ENCODE peak calls at places on chromosomes 16 and 17, in five cellular contexts. N is posterior cingulate gyrus; H is activated effector memory CD4-positive, alpha-beta T cell treated with anti-CD3 and anti-CD28 coated beads, Interleukin-2, amount 50 U/mL, for 16 hours; U is cardiac fibroblast; E is activated CD4-positive, alpha-beta T cell treated with anti-CD3 and anti-CD28 coated beads, Interleukin-2, amount 50 U/mL, for 4 hours. B is an unnamed sample.

GRCh38 chr17:68516732-68517131 is 4.5 kb downstream of the PRKAR1A start:
- DNase-seq in H (no peak), E (no peak), N (no peak), U (no peak), B (no peak)

GRCh38 chr16:70569752-70570151 is 46.1 kb downstream of the SF3B3 start:
- DNase-seq in H (no peak), N (no peak), U (no peak), E (no peak), B (no peak)

GRCh38 chr16:58158137-58158536 is 29.0 kb upstream of the CFAP20 start:
- DNase-seq in U (no peak), H (no peak), E (no peak), N (no peak), B (no peak)

GRCh38 chr17:81429813-81430510 is 34.7 kb downstream of the BAHCC1 start:
- DNase-seq in N (peak), E (no peak), U (peak), H (no peak), B (no peak)

GRCh38 chr17:44546711-44547606 is 10.3 kb upstream of the FZD2 start:
- DNase-seq in E (no peak), U (peak), H (no peak), N (no peak), B (no peak)

GRCh38 chr16:63808730-63809129 is 1313.1 kb downstream of the CDH11 start:
- DNase-seq in N (no peak), E (no peak), U (no peak), H (no peak), B (no peak)

GRCh38 chr17:29613371-29613837 is 9.3 kb downstream of the CORO6 start:
- DNase-seq in U (peak), N (peak), E (peak), H (peak), B (peak)

GRCh38 chr16:70715860-70716357 is 30.1 kb upstream of the MTSS2 start:
- DNase-seq in E (no peak), H (no peak), U (peak), N (no peak), B (no peak)

GRCh38 chr16:58236231-58236690 is 38.4 kb upstream of the CSNK2A2 start:
- DNase-seq in H (peak), E (peak), U (peak), N (peak), B (peak)

GRCh38 chr17:44115585-44116415 is 7.6 kb downstream of the HDAC5 start:
- DNase-seq in H (peak), U (peak), E (no peak), N (no peak), B (peak)

GRCh38 chr16:4103741-4104140 is 12.5 kb downstream of the ADCY9 start:
- DNase-seq in N (no peak), E (no peak), U (no peak), H (no peak), B (no peak)

GRCh38 chr16:63324306-63324705 is 1288.1 kb upstream of the CDH8 start:
- DNase-seq in N (no peak), E (no peak), H (no peak), U (no peak), B (no peak)

GRCh38 chr17:29341726-29342125 is 47.8 kb upstream of the NUFIP2 start:
- DNase-seq in H (no peak), E (no peak), U (peak), N (no peak), B (no peak)

GRCh38 chr17:8015957-8016631 is 13.7 kb downstream of the GUCY2D start:
- DNase-seq in N (no peak), E (no peak), U (no peak), H (peak), B (peak)

GRCh38 chr16:69611103-69611640 is 45.4 kb downstream of the NFAT5 start:
- DNase-seq in H (no peak), U (no peak), N (no peak), E (no peak), B (no peak)

GRCh38 chr16:15947983-15948509 is 1.4 kb upstream of the ABCC1 start:
- DNase-seq in U (no peak), E (no peak), N (no peak), H (no peak), B (no peak)

GRCh38 chr16:53103811-53104210 is 49.0 kb downstream of the CHD9 start:
- DNase-seq in E (no peak), N (no peak), H (no peak), U (no peak), B (no peak)

GRCh38 chr16:30853758-30854157 is 40.1 kb downstream of the BCL7C start:
- DNase-seq in H (no peak), E (no peak), U (peak), N (no peak), B (no peak)

GRCh38 chr17:4986951-4987766 is at the start of gene CAMTA2:
- DNase-seq in N (peak), E (peak), U (peak), H (peak), B (peak)

GRCh38 chr16:20566864-20567263 is 9.3 kb downstream of the ACSM2B start:
- DNase-seq in U (no peak), E (no peak), H (no peak), N (no peak), B (no peak)

GRCh38 chr17:51487947-51488346 is 227.6 kb downstream of the UTP18 start:
- DNase-seq in H (peak), U (peak), E (peak), N (no peak), B (no peak)

GRCh38 chr16:86714166-86714565 is 135.8 kb downstream of the FOXL1 start:
- DNase-seq in U (peak), N (no peak), H (no peak), E (no peak), B (no peak)

GRCh38 chr16:27503662-27504061 is 46.1 kb downstream of the GTF3C1 start:
- DNase-seq in N (no peak), E (no peak), H (no peak), U (no peak), B (no peak)

GRCh38 chr16:16014329-16015224 is 65.2 kb downstream of the ABCC1 start:
- DNase-seq in H (no peak), N (no peak), U (peak), E (no peak), B (no peak)

GRCh38 chr16:88448461-88449266 is 4.4 kb upstream of the ZFPM1 start:
- DNase-seq in E (no peak), U (no peak), N (no peak), H (no peak), B (no peak)

GRCh38 chr17:17716837-17717523 is 35.7 kb downstream of the RAI1 start:
- DNase-seq in U (no peak), H (no peak), E (no peak), N (no peak), B (no peak)

GRCh38 chr16:85652431-85653221 is 36.1 kb downstream of the GINS2 start:
- DNase-seq in H (no peak), N (peak), E (no peak), U (peak), B (no peak)

GRCh38 chr17:38538906-38539305 is 66.8 kb downstream of the SRCIN1 start:
- DNase-seq in U (no peak), H (no peak), N (no peak), E (no peak), B (no peak)

GRCh38 chr16:5895137-5895536 is 797.5 kb upstream of the EEF2KMT start:
- DNase-seq in U (no peak), E (no peak), N (no peak), H (no peak), B (no peak)

GRCh38 chr16:28534542-28535373 is 4.0 kb downstream of the NUPR1 start:
- DNase-seq in N (no peak), E (no peak), H (no peak), U (peak), B (no peak)

GRCh38 chr17:55710410-55710809 is 12.3 kb downstream of the TMEM100 start:
- DNase-seq in N (no peak), U (peak), H (no peak), E (no peak), B (no peak)

GRCh38 chr16:14284930-14285541 is 213.9 kb downstream of the MRTFB start:
- DNase-seq in N (no peak), E (no peak), U (peak), H (no peak), B (no peak)

GRCh38 chr16:2337431-2338296 is 2.9 kb downstream of the ABCA3 start:
- DNase-seq in U (no peak), E (no peak), H (no peak), N (no peak), B (no peak)

GRCh38 chr17:37358098-37358829 is 17.5 kb upstream of the C17orf78 start:
- DNase-seq in N (peak), H (peak), U (peak), E (peak), B (peak)

GRCh38 chr17:65485388-65486299 is 75.8 kb downstream of the AXIN2 start:
- DNase-seq in N (no peak), U (peak), H (no peak), E (no peak), B (no peak)

GRCh38 chr17:51356084-51356410 is 95.7 kb downstream of the UTP18 start:
- DNase-seq in U (no peak), H (no peak), E (no peak), N (no peak), B (no peak)

GRCh38 chr17:65656390-65657250 is 95.2 kb upstream of the AXIN2 start:
- DNase-seq in N (no peak), U (peak), E (no peak), H (peak), B (no peak)

GRCh38 chr17:44097110-44097810 is 26.2 kb downstream of the HDAC5 start:
- DNase-seq in H (no peak), U (peak), E (no peak), N (no peak), B (no peak)

GRCh38 chr17:8701754-8702153 is 42.9 kb downstream of the CCDC42 start:
- DNase-seq in H (no peak), E (no peak), N (no peak), U (no peak), B (no peak)

B was measured in B cell.